ENCODE peak calls at places on chromosomes 6 and 20, in eight cellular contexts. F is NCI-H187; O is SK-N-DZ; S is KG1; Q is H54; W is ACHN; T is aorta; P is stimulated activated CD8-positive, alpha-beta memory T cell treated with anti-CD3 and anti-CD28 coated beads, Interleukin-15, amount 100 ng/mL, for 24 hours. L is an unnamed sample.

GRCh38 chr20:63520939-63521601 is 505 bp downstream of the PPDPF start:
- DNase-seq in F (no peak), O (peak), S (peak), Q (peak), W (peak), T (peak), P (peak), L (peak)

GRCh38 chr6:116206231-116206903 is 47.5 kb downstream of the TSPYL4 start:
- DNase-seq in F (no peak), O (no peak), S (no peak), Q (no peak), W (no peak), T (no peak), P (no peak), L (no peak)

GRCh38 chr20:2042400-2042799 is 48.5 kb upstream of the PDYN start:
- DNase-seq in F (no peak), O (no peak), S (no peak), Q (peak), W (peak), T (no peak), P (no peak), L (no peak)

GRCh38 chr20:38369387-38369786 is 23.1 kb downstream of the LBP start:
- DNase-seq in F (no peak), O (no peak), S (no peak), Q (peak), W (no peak), T (no peak), P (no peak), L (peak)

GRCh38 chr6:11201772-11202512 is 30.5 kb downstream of the NEDD9 start:
- DNase-seq in F (no peak), O (no peak), S (no peak), Q (no peak), W (no peak), T (no peak), P (no peak), L (no peak)

GRCh38 chr20:53081916-53082863 is 110.0 kb downstream of the TSHZ2 start:
- DNase-seq in F (no peak), O (no peak), S (no peak), Q (no peak), W (no peak), T (no peak), P (no peak), L (no peak)

GRCh38 chr6:168134399-168135201 is 55.6 kb upstream of the FRMD1 start:
- DNase-seq in F (peak), O (no peak), S (no peak), Q (no peak), W (no peak), T (no peak), P (no peak), L (no peak)

GRCh38 chr6:134132494-134133141 is 80.2 kb upstream of the SLC2A12 start:
- DNase-seq in F (no peak), O (no peak), S (no peak), Q (no peak), W (no peak), T (no peak), P (no peak), L (no peak)

GRCh38 chr20:63628246-63628975 is 1.5 kb upstream of the GMEB2 start:
- DNase-seq in F (peak), O (peak), S (peak), Q (no peak), W (peak), T (peak), P (no peak), L (peak)

GRCh38 chr20:62914970-62915457 is 11.3 kb downstream of the DIDO1 start:
- DNase-seq in F (no peak), O (no peak), S (no peak), Q (no peak), W (no peak), T (peak), P (no peak), L (peak)

GRCh38 chr6:71294121-71294523 is 5.5 kb downstream of the OGFRL1 start:
- DNase-seq in F (no peak), O (no peak), S (no peak), Q (no peak), W (peak), T (no peak), P (no peak), L (no peak)

GRCh38 chr20:25042531-25043498 is 15.1 kb downstream of the ACSS1 start:
- DNase-seq in F (no peak), O (no peak), S (peak), Q (no peak), W (no peak), T (peak), P (no peak), L (peak)

GRCh38 chr6:7630792-7631191 is 40.8 kb downstream of the SNRNP48 start:
- DNase-seq in F (no peak), O (no peak), S (no peak), Q (no peak), W (no peak), T (no peak), P (no peak), L (no peak)

GRCh38 chr6:107698146-107698545 is 126.0 kb downstream of the SCML4 start:
- DNase-seq in F (no peak), O (no peak), S (no peak), Q (peak), W (no peak), T (no peak), P (no peak), L (no peak)

GRCh38 chr20:34065260-34065659 is 46.8 kb downstream of the EIF2S2 start:
- DNase-seq in F (no peak), O (no peak), S (no peak), Q (peak), W (no peak), T (no peak), P (no peak), L (no peak)

GRCh38 chr20:63306673-63307537 is 13.9 kb downstream of the COL20A1 start:
- DNase-seq in F (no peak), O (no peak), S (no peak), Q (no peak), W (no peak), T (no peak), P (no peak), L (no peak)

GRCh38 chr6:75478929-75479328 is 14.7 kb downstream of the FILIP1 start:
- DNase-seq in F (no peak), O (no peak), S (no peak), Q (no peak), W (no peak), T (no peak), P (no peak), L (no peak)

GRCh38 chr6:119326291-119327005 is 23.1 kb downstream of the MAN1A1 start:
- DNase-seq in F (no peak), O (no peak), S (no peak), Q (no peak), W (no peak), T (no peak), P (no peak), L (no peak)

GRCh38 chr6:117503211-117503610 is 20.7 kb downstream of the DCBLD1 start:
- DNase-seq in F (no peak), O (no peak), S (no peak), Q (no peak), W (no peak), T (no peak), P (no peak), L (no peak)

GRCh38 chr6:26187981-26188635 is 100.9 kb downstream of the HFE start:
- DNase-seq in F (peak), O (peak), S (no peak), Q (no peak), W (peak), T (no peak), P (no peak), L (peak)

GRCh38 chr6:54493138-54493537 is 184.9 kb downstream of the TINAG start:
- DNase-seq in F (no peak), O (no peak), S (no peak), Q (peak), W (peak), T (no peak), P (no peak), L (no peak)

GRCh38 chr6:164069352-164070022 is 655.0 kb downstream of the QKI start:
- DNase-seq in F (no peak), O (no peak), S (no peak), Q (no peak), W (no peak), T (peak), P (no peak), L (no peak)

GRCh38 chr6:53986165-53986720 is 125.0 kb upstream of the MLIP start:
- DNase-seq in F (no peak), O (peak), S (no peak), Q (peak), W (peak), T (no peak), P (no peak), L (peak)

GRCh38 chr6:390914-391558 is 516 bp upstream of the IRF4 start:
- DNase-seq in F (no peak), O (no peak), S (peak), Q (no peak), W (no peak), T (no peak), P (no peak), L (no peak)

GRCh38 chr20:400451-401275 is 7.4 kb upstream of the RBCK1 start:
- DNase-seq in F (no peak), O (no peak), S (no peak), Q (no peak), W (peak), T (no peak), P (no peak), L (no peak)

GRCh38 chr6:167826230-167827061 is at the start of gene AFDN:
- DNase-seq in F (no peak), O (peak), S (no peak), Q (peak), W (peak), T (peak), P (no peak), L (peak)

GRCh38 chr20:64080013-64080812 is at the start of gene OPRL1:
- DNase-seq in F (no peak), O (no peak), S (no peak), Q (no peak), W (no peak), T (no peak), P (no peak), L (peak)

GRCh38 chr6:3722785-3723184 is 28.7 kb downstream of the PXDC1 start:
- DNase-seq in F (no peak), O (no peak), S (no peak), Q (no peak), W (no peak), T (no peak), P (no peak), L (no peak)

GRCh38 chr6:3205913-3206312 is 21.5 kb downstream of the TUBB2B start:
- DNase-seq in F (no peak), O (no peak), S (no peak), Q (no peak), W (no peak), T (no peak), P (no peak), L (no peak)

GRCh38 chr20:57040924-57041323 is 225.5 kb downstream of the BMP7 start:
- DNase-seq in F (no peak), O (no peak), S (no peak), Q (no peak), W (no peak), T (no peak), P (no peak), L (no peak)

GRCh38 chr6:84455630-84456029 is 228.2 kb upstream of the CEP162 start:
- DNase-seq in F (no peak), O (no peak), S (no peak), Q (no peak), W (no peak), T (no peak), P (no peak), L (no peak)

GRCh38 chr6:130928993-130929678 is 101.9 kb downstream of the SMLR1 start:
- DNase-seq in F (no peak), O (no peak), S (no peak), Q (no peak), W (no peak), T (no peak), P (no peak), L (no peak)

L was measured in NAMALWA.